ENCODE peak calls at places on chromosomes 6 and 20, in ten cellular contexts. D is fibroblast of mammary gland; Z is DMS153; L is esophagus squamous epithelium; S is GM13976; V is GM03348; I is NCI-H2029; R is nucleus accumbens; O is stimulated activated CD8-positive, alpha-beta memory T cell treated with anti-CD3 and anti-CD28 coated beads, Interleukin-4, amount 100 ng/mL, for 24 hours; Q is COLO829. E is an unnamed sample.

GRCh38 chr6:111011360-111012142 is 29.7 kb downstream of the RPF2 start:
- DNase-seq in D (peak; percentile 55), Z (no peak), L (no peak), S (peak; percentile 62), V (peak; percentile 78), I (peak; percentile 20), R (no peak), O (no peak), Q (peak; percentile 58), E (peak; percentile 55)

GRCh38 chr6:97841763-97842162 is 558.7 kb upstream of the MMS22L start:
- DNase-seq in D (peak; percentile 88), Z (no peak), L (no peak), S (no peak), V (peak; percentile 42), I (no peak), R (no peak), O (no peak), Q (no peak), E (no peak)

GRCh38 chr20:57662313-57663240 is 42.4 kb upstream of the ZBP1 start:
- DNase-seq in D (no peak), Z (no peak), L (no peak), S (no peak), V (no peak), I (no peak), R (no peak), O (no peak), Q (peak; percentile 52), E (no peak)

GRCh38 chr6:14273196-14273595 is 155.6 kb downstream of the CD83 start:
- DNase-seq in D (no peak), Z (no peak), L (no peak), S (no peak), V (no peak), I (no peak), R (no peak), O (no peak), Q (no peak), E (no peak)

GRCh38 chr6:4145083-4145482 is 9.7 kb upstream of the ECI2 start:
- DNase-seq in D (no peak), Z (no peak), L (no peak), S (no peak), V (no peak), I (no peak), R (no peak), O (no peak), Q (no peak), E (no peak)

GRCh38 chr6:110971458-110971857 is 10.4 kb upstream of the RPF2 start:
- DNase-seq in D (peak; percentile 18), Z (no peak), L (no peak), S (no peak), V (no peak), I (no peak), R (no peak), O (no peak), Q (peak; percentile 28), E (no peak)

GRCh38 chr6:125924169-125924568 is 32.4 kb upstream of the HINT3 start:
- DNase-seq in D (no peak), Z (no peak), L (no peak), S (no peak), V (no peak), I (no peak), R (no peak), O (no peak), Q (no peak), E (no peak)

GRCh38 chr20:1338096-1338495 is 9.2 kb upstream of the SDCBP2 start:
- DNase-seq in D (no peak), Z (no peak), L (no peak), S (no peak), V (no peak), I (no peak), R (no peak), O (no peak), Q (no peak), E (no peak)

GRCh38 chr20:59723607-59724456 is 119.5 kb downstream of the PHACTR3 start:
- DNase-seq in D (peak; percentile 6), Z (peak; percentile 70), L (no peak), S (no peak), V (no peak), I (no peak), R (no peak), O (no peak), Q (no peak), E (no peak)

GRCh38 chr20:62574612-62574993 is 67.7 kb upstream of the SLCO4A1 start:
- DNase-seq in D (no peak), Z (no peak), L (no peak), S (no peak), V (no peak), I (no peak), R (no peak), O (no peak), Q (no peak), E (no peak)

GRCh38 chr20:32539817-32540675 is 45.1 kb downstream of the NOL4L start:
- DNase-seq in D (no peak), Z (no peak), L (no peak), S (no peak), V (no peak), I (no peak), R (no peak), O (peak; percentile 56), Q (no peak), E (no peak)

GRCh38 chr20:50675671-50676376 is 15.5 kb downstream of the RIPOR3 start:
- DNase-seq in D (no peak), Z (no peak), L (no peak), S (no peak), V (no peak), I (no peak), R (no peak), O (no peak), Q (peak; percentile 25), E (no peak)

GRCh38 chr6:37525460-37526357 is 26.0 kb upstream of the CCDC167 start:
- DNase-seq in D (peak; percentile 25), Z (no peak), L (no peak), S (peak; percentile 65), V (peak; percentile 59), I (no peak), R (no peak), O (no peak), Q (peak; percentile 71), E (no peak)

GRCh38 chr20:34511891-34512265 is 4.3 kb upstream of the DYNLRB1 start:
- DNase-seq in D (no peak), Z (no peak), L (no peak), S (no peak), V (no peak), I (no peak), R (no peak), O (no peak), Q (no peak), E (no peak)

GRCh38 chr20:884983-885952 is 30.9 kb downstream of the ANGPT4 start:
- DNase-seq in D (peak; percentile 9), Z (peak; percentile 25), L (no peak), S (no peak), V (peak; percentile 52), I (no peak), R (no peak), O (no peak), Q (no peak), E (no peak)

GRCh38 chr20:4766631-4767030 is 44.9 kb downstream of the PRND start:
- DNase-seq in D (no peak), Z (no peak), L (no peak), S (no peak), V (no peak), I (no peak), R (no peak), O (no peak), Q (no peak), E (no peak)

GRCh38 chr6:112298816-112299281 is 44.5 kb upstream of the LAMA4 start:
- DNase-seq in D (peak; percentile 93), Z (no peak), L (no peak), S (no peak), V (peak; percentile 75), I (no peak), R (no peak), O (no peak), Q (peak; percentile 13), E (no peak)

GRCh38 chr20:3763691-3764601 is 3.6 kb downstream of the ADISSP start:
- DNase-seq in D (no peak), Z (no peak), L (no peak), S (no peak), V (no peak), I (no peak), R (no peak), O (no peak), Q (no peak), E (no peak)

GRCh38 chr6:139030539-139030938 is 2.0 kb downstream of the ABRACL start:
- DNase-seq in D (no peak), Z (no peak), L (no peak), S (peak; percentile 55), V (no peak), I (no peak), R (no peak), O (no peak), Q (no peak), E (no peak)

GRCh38 chr6:157895585-157895984 is 72.5 kb downstream of the SNX9 start:
- DNase-seq in D (no peak), Z (no peak), L (no peak), S (no peak), V (no peak), I (no peak), R (no peak), O (no peak), Q (no peak), E (no peak)

GRCh38 chr6:52511572-52512151 is 65.2 kb downstream of the TRAM2 start:
- DNase-seq in D (peak; percentile 87), Z (no peak), L (no peak), S (no peak), V (no peak), I (no peak), R (no peak), O (no peak), Q (no peak), E (no peak)

GRCh38 chr6:81939774-81940165 is 187.3 kb upstream of the TENT5A start:
- DNase-seq in D (peak; percentile 11), Z (no peak), L (no peak), S (no peak), V (no peak), I (no peak), R (no peak), O (no peak), Q (no peak), E (no peak)

GRCh38 chr20:50788045-50788867 is 6.6 kb upstream of the BCAS4 start:
- DNase-seq in D (peak; percentile 81), Z (no peak), L (no peak), S (no peak), V (peak; percentile 70), I (no peak), R (peak; percentile 14), O (no peak), Q (no peak), E (no peak)

E was measured in NCI-H1105 treated with DMSO at 0.1 percent for 48 hours.